ENCODE peak calls at places on chromosome 11, in nine cellular contexts. One of them, this sample, is unnamed.
A peak's percentile ranks its signal among the peaks of the same experiment; 100 is the strongest.

GRCh38 chr11:11148104-11148509 is 204.9 kb downstream of the CSNK2A3 start:
- DNase-seq in SK-N-SH: no peak
- DNase-seq in fibroblast of mammary gland: peak; percentile 89
- DNase-seq in tibial artery: peak; percentile 94
- DNase-seq in A549: peak; percentile 29
- DNase-seq in left lung: peak; percentile 34
- DNase-seq in cardiac fibroblast: peak; percentile 88
- DNase-seq in kidney epithelial cell: peak; percentile 16
- DNase-seq in AG10803: peak; percentile 91
- DNase-seq in this sample: peak; percentile 61

GRCh38 chr11:31798057-31799035 is 12.8 kb downstream of the PAX6 start:
- DNase-seq in SK-N-SH: peak; percentile 67
- DNase-seq in fibroblast of mammary gland: no peak
- DNase-seq in tibial artery: no peak
- DNase-seq in A549: no peak
- DNase-seq in left lung: peak; percentile 50
- DNase-seq in cardiac fibroblast: no peak
- DNase-seq in kidney epithelial cell: no peak
- DNase-seq in AG10803: no peak
- DNase-seq in this sample: no peak

GRCh38 chr11:7759010-7759409 is 37.7 kb downstream of the OR5P2 start:
- DNase-seq in SK-N-SH: no peak
- DNase-seq in fibroblast of mammary gland: no peak
- DNase-seq in tibial artery: no peak
- DNase-seq in A549: no peak
- DNase-seq in left lung: no peak
- DNase-seq in cardiac fibroblast: peak; percentile 3
- DNase-seq in kidney epithelial cell: no peak
- DNase-seq in AG10803: no peak
- DNase-seq in this sample: no peak

GRCh38 chr11:125376117-125376516 is 119.9 kb downstream of the FEZ1 start:
- DNase-seq in SK-N-SH: no peak
- DNase-seq in fibroblast of mammary gland: peak; percentile 5
- DNase-seq in tibial artery: peak; percentile 94
- DNase-seq in A549: no peak
- DNase-seq in left lung: peak; percentile 67
- DNase-seq in cardiac fibroblast: no peak
- DNase-seq in kidney epithelial cell: no peak
- DNase-seq in AG10803: no peak
- DNase-seq in this sample: no peak

GRCh38 chr11:92322225-92322624 is 97.6 kb downstream of the FAT3 start:
- DNase-seq in SK-N-SH: no peak
- DNase-seq in fibroblast of mammary gland: peak; percentile 47
- DNase-seq in tibial artery: no peak
- DNase-seq in A549: no peak
- DNase-seq in left lung: no peak
- DNase-seq in cardiac fibroblast: peak; percentile 68
- DNase-seq in kidney epithelial cell: peak; percentile 9
- DNase-seq in AG10803: peak; percentile 58
- DNase-seq in this sample: peak; percentile 16

GRCh38 chr11:59368238-59369022 is 9.7 kb downstream of the OR5AN1 start:
- DNase-seq in SK-N-SH: no peak
- DNase-seq in fibroblast of mammary gland: no peak
- DNase-seq in tibial artery: no peak
- DNase-seq in A549: no peak
- DNase-seq in left lung: no peak
- DNase-seq in cardiac fibroblast: no peak
- DNase-seq in kidney epithelial cell: no peak
- DNase-seq in AG10803: no peak
- DNase-seq in this sample: no peak

GRCh38 chr11:61961570-61962212 is 5.7 kb downstream of the FTH1 start:
- DNase-seq in SK-N-SH: no peak
- DNase-seq in fibroblast of mammary gland: peak; percentile 53
- DNase-seq in tibial artery: peak; percentile 79
- DNase-seq in A549: peak; percentile 72
- DNase-seq in left lung: no peak
- DNase-seq in cardiac fibroblast: peak; percentile 56
- DNase-seq in kidney epithelial cell: no peak
- DNase-seq in AG10803: peak; percentile 73
- DNase-seq in this sample: peak; percentile 67

GRCh38 chr11:15852179-15852578 is 504.2 kb downstream of the SOX6 start:
- DNase-seq in SK-N-SH: no peak
- DNase-seq in fibroblast of mammary gland: peak; percentile 23
- DNase-seq in tibial artery: no peak
- DNase-seq in A549: peak; percentile 27
- DNase-seq in left lung: no peak
- DNase-seq in cardiac fibroblast: peak; percentile 57
- DNase-seq in kidney epithelial cell: no peak
- DNase-seq in AG10803: peak; percentile 1
- DNase-seq in this sample: peak; percentile 32

DNA sequence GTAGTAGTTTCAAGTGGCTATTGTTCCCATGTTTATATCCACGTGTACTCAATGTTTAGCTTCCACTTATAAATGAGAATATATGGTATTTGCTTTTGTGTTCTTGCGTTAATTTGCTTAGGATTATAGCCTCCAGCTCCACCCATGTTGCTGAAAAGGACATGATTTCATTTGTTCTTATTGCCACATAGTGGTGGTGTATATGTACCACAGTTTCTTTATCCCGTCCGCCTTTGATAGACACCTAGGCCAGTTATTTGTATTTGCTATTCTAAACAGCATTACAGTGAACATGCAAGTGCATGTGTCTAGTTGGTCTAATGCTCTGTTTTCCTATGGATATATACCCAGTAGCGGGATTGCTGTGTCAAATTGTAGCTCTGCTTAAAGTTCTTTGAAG is 6.8 kb downstream of the OR51B2 start:
- DNase-seq in SK-N-SH: no peak
- DNase-seq in fibroblast of mammary gland: no peak
- DNase-seq in tibial artery: no peak
- DNase-seq in A549: no peak
- DNase-seq in left lung: no peak
- DNase-seq in cardiac fibroblast: no peak
- DNase-seq in kidney epithelial cell: no peak
- DNase-seq in AG10803: no peak
- DNase-seq in this sample: no peak
- TF ChIP-seq CTCF in SK-N-SH: no peak
- TF ChIP-seq CTCF in fibroblast of mammary gland: no peak
- TF ChIP-seq CTCF in tibial artery: no peak
- TF ChIP-seq CTCF in A549: no peak
- TF ChIP-seq CTCF in left lung: no peak
- TF ChIP-seq CTCF in cardiac fibroblast: no peak
- TF ChIP-seq CTCF in kidney epithelial cell: no peak
- TF ChIP-seq CTCF in AG10803: no peak
- TF ChIP-seq CTCF in this sample: no peak

GRCh38 chr11:63838682-63839507 is at the start of gene MARK2:
- DNase-seq in SK-N-SH: peak; percentile 98
- DNase-seq in fibroblast of mammary gland: peak; percentile 96
- DNase-seq in tibial artery: peak; percentile 98
- DNase-seq in A549: peak; percentile 98
- DNase-seq in left lung: peak; percentile 98
- DNase-seq in cardiac fibroblast: peak; percentile 98
- DNase-seq in kidney epithelial cell: peak; percentile 72
- DNase-seq in AG10803: peak; percentile 96
- DNase-seq in this sample: peak; percentile 99

GRCh38 chr11:63838150-63838681 is 694 bp upstream of the MARK2 start:
- DNase-seq in SK-N-SH: no peak
- DNase-seq in fibroblast of mammary gland: no peak
- DNase-seq in tibial artery: peak; percentile 72
- DNase-seq in A549: no peak
- DNase-seq in left lung: peak; percentile 81
- DNase-seq in cardiac fibroblast: no peak
- DNase-seq in kidney epithelial cell: no peak
- DNase-seq in AG10803: no peak
- DNase-seq in this sample: no peak

GRCh38 chr11:63841554-63841953 is 2.6 kb downstream of the MARK2 start:
- DNase-seq in SK-N-SH: no peak
- DNase-seq in fibroblast of mammary gland: no peak
- DNase-seq in tibial artery: no peak
- DNase-seq in A549: no peak
- DNase-seq in left lung: peak; percentile 78
- DNase-seq in cardiac fibroblast: peak; percentile 36
- DNase-seq in kidney epithelial cell: no peak
- DNase-seq in AG10803: peak; percentile 43
- DNase-seq in this sample: no peak

GRCh38 chr11:63839508-63840355 is 822 bp downstream of the MARK2 start:
- DNase-seq in SK-N-SH: no peak
- DNase-seq in fibroblast of mammary gland: no peak
- DNase-seq in tibial artery: no peak
- DNase-seq in A549: no peak
- DNase-seq in left lung: peak; percentile 87
- DNase-seq in cardiac fibroblast: peak; percentile 17
- DNase-seq in kidney epithelial cell: no peak
- DNase-seq in AG10803: peak; percentile 9
- DNase-seq in this sample: no peak

DNA sequence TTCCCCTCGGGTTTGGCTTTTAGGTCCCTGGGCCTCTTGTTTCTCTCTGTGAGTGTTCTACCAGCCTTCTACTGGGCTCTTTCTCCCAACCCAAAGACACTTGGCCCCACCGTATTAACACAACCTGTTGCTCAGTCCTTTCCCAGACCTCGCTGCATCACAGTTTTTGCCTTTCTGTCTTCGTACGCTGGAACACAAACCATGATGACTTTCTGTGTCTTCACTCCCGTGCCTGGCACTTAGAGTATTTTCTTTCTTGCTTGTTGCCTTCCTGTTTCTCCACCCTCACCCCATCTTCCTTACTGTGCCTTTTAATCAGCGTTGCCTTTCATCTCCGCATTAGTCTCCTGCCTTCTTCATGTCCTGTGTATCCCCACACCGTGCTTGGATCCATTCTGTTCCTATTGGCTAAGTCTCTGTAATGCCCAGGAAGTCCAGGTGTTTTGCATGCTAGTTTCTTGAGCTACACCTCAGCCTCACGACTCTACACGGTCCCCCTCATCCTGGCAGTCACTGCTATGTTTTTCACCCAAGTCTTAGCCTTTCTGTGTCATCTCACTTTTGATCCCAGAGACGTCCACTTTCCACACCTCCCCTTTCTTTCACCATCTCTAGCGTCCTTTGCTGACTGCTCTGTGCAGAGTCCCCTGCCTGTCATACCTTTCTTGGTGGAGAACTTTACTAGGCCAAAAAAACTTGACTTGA is 1.6 kb downstream of the MARK2 start:
- DNase-seq in SK-N-SH: no peak
- DNase-seq in fibroblast of mammary gland: no peak
- DNase-seq in tibial artery: no peak
- DNase-seq in A549: no peak
- DNase-seq in left lung: no peak
- DNase-seq in cardiac fibroblast: peak; percentile 9
- DNase-seq in kidney epithelial cell: no peak
- DNase-seq in AG10803: peak; percentile 9
- DNase-seq in this sample: no peak
- H3K4me3 ChIP-seq in SK-N-SH: peak overlapping the region; percentile 83
- H3K4me3 ChIP-seq in fibroblast of mammary gland: peak overlapping the region; percentile 92
- H3K4me3 ChIP-seq in tibial artery: peak overlapping the region; percentile 95
- H3K4me3 ChIP-seq in A549: peak overlapping the region; percentile 75
- H3K4me3 ChIP-seq in left lung: peak overlapping the region; percentile 86
- H3K4me3 ChIP-seq in cardiac fibroblast: peak overlapping the region; percentile 94
- H3K4me3 ChIP-seq in kidney epithelial cell: peak overlapping the region; percentile 83
- H3K4me3 ChIP-seq in AG10803: peak overlapping the region; percentile 92
- H3K4me3 ChIP-seq in this sample: peak overlapping the region; percentile 96

GRCh38 chr11:68071281-68072048 is 32.6 kb downstream of the TCIRG1 start:
- DNase-seq in SK-N-SH: no peak
- DNase-seq in fibroblast of mammary gland: no peak
- DNase-seq in tibial artery: no peak
- DNase-seq in A549: no peak
- DNase-seq in left lung: no peak
- DNase-seq in cardiac fibroblast: no peak
- DNase-seq in kidney epithelial cell: no peak
- DNase-seq in AG10803: no peak
- DNase-seq in this sample: no peak

GRCh38 chr11:68081691-68082090 is 39.5 kb downstream of the CHKA start:
- DNase-seq in SK-N-SH: no peak
- DNase-seq in fibroblast of mammary gland: no peak
- DNase-seq in tibial artery: no peak
- DNase-seq in A549: no peak
- DNase-seq in left lung: no peak
- DNase-seq in cardiac fibroblast: no peak
- DNase-seq in kidney epithelial cell: no peak
- DNase-seq in AG10803: no peak
- DNase-seq in this sample: no peak

GRCh38 chr11:68077617-68078592 is 39.1 kb downstream of the TCIRG1 start:
- DNase-seq in SK-N-SH: no peak
- DNase-seq in fibroblast of mammary gland: no peak
- DNase-seq in tibial artery: no peak
- DNase-seq in A549: no peak
- DNase-seq in left lung: no peak
- DNase-seq in cardiac fibroblast: no peak
- DNase-seq in kidney epithelial cell: no peak
- DNase-seq in AG10803: no peak
- DNase-seq in this sample: no peak

GRCh38 chr11:68074584-68075352 is 35.9 kb downstream of the TCIRG1 start:
- DNase-seq in SK-N-SH: no peak
- DNase-seq in fibroblast of mammary gland: no peak
- DNase-seq in tibial artery: no peak
- DNase-seq in A549: no peak
- DNase-seq in left lung: no peak
- DNase-seq in cardiac fibroblast: no peak
- DNase-seq in kidney epithelial cell: no peak
- DNase-seq in AG10803: no peak
- DNase-seq in this sample: no peak

GRCh38 chr11:68076371-68077042 is 37.7 kb downstream of the TCIRG1 start:
- DNase-seq in SK-N-SH: peak; percentile 32
- DNase-seq in fibroblast of mammary gland: no peak
- DNase-seq in tibial artery: no peak
- DNase-seq in A549: no peak
- DNase-seq in left lung: no peak
- DNase-seq in cardiac fibroblast: no peak
- DNase-seq in kidney epithelial cell: no peak
- DNase-seq in AG10803: no peak
- DNase-seq in this sample: peak; percentile 37
- TF ChIP-seq CTCF in SK-N-SH: no peak
- TF ChIP-seq CTCF in fibroblast of mammary gland: no peak
- TF ChIP-seq CTCF in tibial artery: no peak
- TF ChIP-seq CTCF in A549: peak; percentile 5
- TF ChIP-seq CTCF in left lung: no peak
- TF ChIP-seq CTCF in cardiac fibroblast: no peak
- TF ChIP-seq CTCF in kidney epithelial cell: peak; percentile 25
- TF ChIP-seq CTCF in AG10803: no peak
- TF ChIP-seq CTCF in this sample: peak; percentile 51

GRCh38 chr11:1873048-1873812 is 18.5 kb downstream of the PRR33 start:
- DNase-seq in SK-N-SH: peak; percentile 47
- DNase-seq in fibroblast of mammary gland: peak; percentile 70
- DNase-seq in tibial artery: no peak
- DNase-seq in A549: peak; percentile 41
- DNase-seq in left lung: peak; percentile 51
- DNase-seq in cardiac fibroblast: peak; percentile 52
- DNase-seq in kidney epithelial cell: peak; percentile 23
- DNase-seq in AG10803: no peak
- DNase-seq in this sample: peak; percentile 47

GRCh38 chr11:1872267-1872985 is 19.3 kb downstream of the PRR33 start:
- DNase-seq in SK-N-SH: no peak
- DNase-seq in fibroblast of mammary gland: no peak
- DNase-seq in tibial artery: no peak
- DNase-seq in A549: no peak
- DNase-seq in left lung: peak; percentile 47
- DNase-seq in cardiac fibroblast: no peak
- DNase-seq in kidney epithelial cell: no peak
- DNase-seq in AG10803: no peak
- DNase-seq in this sample: no peak

GRCh38 chr11:1876361-1877063 is 15.2 kb downstream of the PRR33 start:
- DNase-seq in SK-N-SH: peak; percentile 86
- DNase-seq in fibroblast of mammary gland: peak; percentile 86
- DNase-seq in tibial artery: peak; percentile 80
- DNase-seq in A549: peak; percentile 48
- DNase-seq in left lung: peak; percentile 81
- DNase-seq in cardiac fibroblast: peak; percentile 55
- DNase-seq in kidney epithelial cell: no peak
- DNase-seq in AG10803: no peak
- DNase-seq in this sample: peak; percentile 97

GRCh38 chr11:1875093-1875785 is 16.5 kb downstream of the PRR33 start:
- DNase-seq in SK-N-SH: peak; percentile 30
- DNase-seq in fibroblast of mammary gland: peak; percentile 35
- DNase-seq in tibial artery: peak; percentile 65
- DNase-seq in A549: no peak
- DNase-seq in left lung: peak; percentile 68
- DNase-seq in cardiac fibroblast: no peak
- DNase-seq in kidney epithelial cell: no peak
- DNase-seq in AG10803: no peak
- DNase-seq in this sample: no peak

GRCh38 chr11:1874406-1875092 is 17.1 kb downstream of the PRR33 start:
- DNase-seq in SK-N-SH: peak; percentile 20
- DNase-seq in fibroblast of mammary gland: no peak
- DNase-seq in tibial artery: no peak
- DNase-seq in A549: no peak
- DNase-seq in left lung: peak; percentile 78
- DNase-seq in cardiac fibroblast: no peak
- DNase-seq in kidney epithelial cell: no peak
- DNase-seq in AG10803: no peak
- DNase-seq in this sample: no peak
- H3K4me3 ChIP-seq in SK-N-SH: no peak overlapping the region
- H3K4me3 ChIP-seq in fibroblast of mammary gland: no peak overlapping the region
- H3K4me3 ChIP-seq in tibial artery: no peak overlapping the region
- H3K4me3 ChIP-seq in A549: no peak overlapping the region
- H3K4me3 ChIP-seq in left lung: no peak overlapping the region
- H3K4me3 ChIP-seq in cardiac fibroblast: no peak overlapping the region
- H3K4me3 ChIP-seq in kidney epithelial cell: no peak overlapping the region
- H3K4me3 ChIP-seq in AG10803: no peak overlapping the region
- H3K4me3 ChIP-seq in this sample: no peak overlapping the region